ENCODE peak calls at places on chromosomes 11 and 22, in four cellular contexts. U is heart right ventricle, G is GM10248, V is esophagus squamous epithelium. W is an unnamed sample.

GRCh38 chr11:65591939-65592814 is 3.4 kb downstream of the KCNK7 start:
- DNase-seq in U (no peak), G (no peak), V (no peak), W (no peak)

GRCh38 chr11:119284344-119285157 is 32.4 kb downstream of the MCAM start:
- DNase-seq in U (no peak), G (peak), V (no peak), W (peak)

GRCh38 chr11:11786771-11787170 is 55.0 kb upstream of the USP47 start:
- DNase-seq in U (no peak), G (no peak), V (no peak), W (peak)

GRCh38 chr22:42909363-42910058 is 52.4 kb upstream of the ARFGAP3 start:
- DNase-seq in U (no peak), G (no peak), V (no peak), W (no peak)

GRCh38 chr11:17328856-17329490 is 22.6 kb upstream of the NCR3LG1 start:
- DNase-seq in U (no peak), G (no peak), V (no peak), W (no peak)

GRCh38 chr11:65792456-65792855 is 5.6 kb downstream of the OVOL1 start:
- DNase-seq in U (no peak), G (no peak), V (no peak), W (peak)

GRCh38 chr11:116730568-116730967 is 42.2 kb downstream of the BUD13 start:
- DNase-seq in U (no peak), G (no peak), V (no peak), W (no peak)

GRCh38 chr22:20140521-20140964 is 8.9 kb downstream of the ZDHHC8 start:
- DNase-seq in U (no peak), G (no peak), V (no peak), W (no peak)

GRCh38 chr11:35014352-35014751 is 97.9 kb downstream of the PDHX start:
- DNase-seq in U (no peak), G (no peak), V (no peak), W (no peak)

DNA sequence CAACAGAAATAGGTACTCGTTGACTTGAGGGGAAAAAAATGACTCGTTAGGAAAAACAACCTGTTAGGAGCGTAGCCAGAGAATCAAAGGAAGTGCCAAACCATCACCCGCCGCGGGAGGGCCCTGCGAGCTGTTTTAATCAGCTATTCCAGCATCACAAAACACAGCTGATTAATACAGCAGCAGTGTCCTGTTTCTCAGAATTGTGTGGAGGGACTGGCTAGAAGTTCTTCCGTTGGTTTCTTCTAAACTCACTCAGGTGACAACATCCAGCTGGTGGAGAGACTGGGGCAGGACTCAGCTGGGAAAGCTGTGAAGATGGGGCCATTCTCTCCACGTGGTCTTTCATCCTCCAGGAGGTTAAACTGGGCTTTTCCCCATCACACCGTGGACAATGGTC is 28.0 kb downstream of the HSPA8 start:
- DNase-seq in U (no peak), G (no peak), V (no peak), W (no peak)
- TF ChIP-seq CTCF in U (peak), G (no peak), V (peak), W (no peak)

DNA sequence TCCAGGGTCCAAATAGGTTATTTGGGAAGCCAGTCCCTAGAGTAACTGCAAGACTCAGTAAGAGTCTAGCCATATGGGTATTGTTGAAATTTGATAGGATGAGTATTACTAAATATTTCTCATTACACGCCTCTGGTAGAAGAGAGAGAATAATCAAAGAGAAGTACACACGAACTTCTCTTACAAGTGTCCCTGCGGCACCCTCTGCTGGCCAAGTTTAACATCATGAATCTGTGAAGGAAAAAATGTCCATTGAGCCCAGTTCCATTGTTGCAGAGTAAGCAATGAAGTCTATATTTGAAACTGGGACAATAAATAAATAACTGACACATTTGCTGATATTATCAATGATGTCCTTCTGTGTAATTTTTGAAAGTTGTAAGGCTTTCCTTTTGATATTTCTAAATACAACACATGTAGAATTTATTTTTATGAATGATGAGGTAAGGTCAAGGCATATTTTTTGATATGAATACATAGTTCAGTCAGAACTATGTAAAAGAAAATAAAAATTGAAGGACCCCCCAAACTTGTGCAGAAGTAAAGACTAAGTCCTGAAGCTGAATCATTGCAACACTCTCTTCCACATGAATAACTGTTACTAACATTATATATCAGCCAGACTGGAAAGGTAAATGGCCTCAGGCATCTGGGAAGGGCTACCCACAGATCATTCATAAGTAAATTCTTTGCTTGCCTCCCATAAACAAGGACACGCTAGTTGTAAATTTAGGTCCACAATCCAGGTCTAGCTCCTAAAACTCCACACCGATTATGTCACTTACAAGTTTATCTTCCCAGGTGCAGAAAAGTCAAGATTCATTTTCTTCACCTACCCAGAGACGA is 10.0 kb downstream of the OR51L1 start:
- DNase-seq in U (peak), G (peak), V (no peak), W (peak)
- TF ChIP-seq CTCF in U (peak), G (peak), V (peak), W (peak)

DNA sequence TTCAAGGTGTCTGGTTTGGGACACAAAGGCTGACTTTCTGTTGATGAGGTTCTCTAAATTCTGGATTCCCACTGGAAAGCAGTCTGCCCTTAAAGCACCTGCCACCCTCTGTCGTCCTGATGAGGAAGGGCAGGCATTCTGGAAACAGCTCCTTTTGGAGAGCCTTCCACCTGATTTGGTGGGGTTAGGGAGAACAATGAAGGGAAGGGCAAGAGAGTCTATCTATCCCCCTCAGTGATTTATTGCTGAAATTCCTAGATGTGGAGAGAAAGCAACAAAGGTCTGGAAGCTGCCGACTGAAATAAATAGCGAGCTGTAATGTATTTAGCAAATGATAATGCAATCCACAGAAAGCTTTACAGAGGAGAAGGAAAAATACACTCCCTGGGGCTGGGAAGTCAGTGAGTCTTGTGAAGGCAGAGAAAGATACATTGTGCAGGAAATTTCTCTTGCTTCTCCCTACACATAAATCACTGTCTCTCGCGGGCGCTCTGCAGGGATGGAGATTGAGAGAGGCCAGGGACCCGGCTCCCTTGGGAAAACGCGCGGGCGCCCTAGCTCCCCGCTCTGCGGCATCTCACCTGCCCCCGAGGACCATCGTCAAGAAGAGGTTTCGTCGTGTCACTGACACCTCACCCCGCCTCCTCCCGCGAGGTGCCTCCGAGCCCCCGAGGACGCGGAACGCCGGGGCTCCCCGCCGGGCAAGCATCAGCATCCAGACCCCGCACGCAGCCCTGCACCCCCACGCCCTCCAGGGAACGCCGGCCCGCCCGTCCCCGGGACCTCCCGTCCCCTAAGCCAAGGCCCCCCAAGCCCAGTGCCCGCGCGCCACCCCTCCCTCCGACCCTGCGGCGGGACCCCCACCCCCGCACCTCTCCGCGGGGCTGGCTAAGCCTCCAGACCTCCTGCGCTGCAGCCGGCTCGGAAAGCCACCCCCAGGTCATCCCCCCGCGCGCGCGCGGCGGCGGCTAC is 673 bp downstream of the CDON start:
- DNase-seq in U (peak), G (peak), V (no peak), W (peak)
- TF ChIP-seq CTCF in U (peak), G (no peak), V (peak), W (no peak)

DNA sequence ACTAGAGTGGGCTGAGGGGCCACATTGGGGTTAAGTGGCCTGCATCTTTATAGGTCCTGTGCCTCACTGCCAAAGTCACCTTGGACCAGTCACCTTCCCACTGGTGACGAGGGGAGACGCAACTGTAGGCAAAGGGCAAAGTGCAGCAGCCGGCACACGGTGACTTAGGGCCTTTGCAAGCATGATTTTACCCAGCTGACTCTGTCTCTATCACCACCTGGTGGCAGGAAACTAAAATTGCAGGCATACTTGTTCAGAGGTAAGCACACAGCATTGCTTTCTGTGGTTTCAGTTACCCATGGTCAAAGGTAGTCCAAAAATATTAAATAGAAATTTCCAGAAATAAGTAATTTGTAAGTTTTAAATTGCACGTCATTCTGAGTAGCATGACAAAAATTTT is 1164.4 kb downstream of the BRD1 start:
- DNase-seq in U (no peak), G (no peak), V (no peak), W (no peak)
- TF ChIP-seq CTCF in U (no peak), G (no peak), V (peak), W (peak)

GRCh38 chr22:46762238-46763050 is at the start of gene TBC1D22A:
- DNase-seq in U (peak), G (peak), V (peak), W (peak)
- TF ChIP-seq CTCF in U (no peak), G (no peak), V (peak), W (no peak)

GRCh38 chr11:60836866-60837510 is 4.9 kb upstream of the CCDC86 start:
- DNase-seq in U (no peak), G (no peak), V (no peak), W (no peak)

GRCh38 chr11:60834742-60835141 is 7.2 kb upstream of the CCDC86 start:
- DNase-seq in U (no peak), G (no peak), V (no peak), W (no peak)

GRCh38 chr11:60840711-60841430 is 1.0 kb upstream of the CCDC86 start:
- DNase-seq in U (peak), G (no peak), V (no peak), W (no peak)

GRCh38 chr11:60835472-60835871 is 6.4 kb upstream of the CCDC86 start:
- DNase-seq in U (no peak), G (no peak), V (no peak), W (no peak)

GRCh38 chr11:60838132-60838531 is 3.8 kb upstream of the CCDC86 start:
- DNase-seq in U (no peak), G (no peak), V (no peak), W (no peak)
- TF ChIP-seq CTCF in U (no peak), G (no peak), V (no peak), W (no peak)

DNA sequence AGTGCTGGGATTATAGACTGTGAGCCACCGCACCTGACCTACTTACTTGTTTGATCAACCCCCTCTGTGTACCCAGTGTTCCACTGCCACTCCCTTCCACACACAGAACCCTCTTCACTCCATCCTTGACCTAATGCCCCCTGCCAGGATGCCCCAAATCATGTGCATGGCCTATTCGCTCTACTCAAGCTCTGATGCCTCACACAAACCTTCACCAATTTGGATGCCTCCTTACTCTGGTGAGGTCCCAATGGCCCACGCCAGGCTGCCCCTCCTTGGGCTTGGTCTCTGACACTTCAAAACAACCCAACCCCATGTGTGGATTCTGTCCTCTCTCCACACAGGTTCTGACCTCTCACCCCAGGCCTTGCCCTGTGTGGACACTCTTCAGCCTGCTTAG is 9.4 kb upstream of the PSMC3 start:
- DNase-seq in U (no peak), G (no peak), V (no peak), W (no peak)
- TF ChIP-seq CTCF in U (no peak), G (no peak), V (no peak), W (no peak)

DNA sequence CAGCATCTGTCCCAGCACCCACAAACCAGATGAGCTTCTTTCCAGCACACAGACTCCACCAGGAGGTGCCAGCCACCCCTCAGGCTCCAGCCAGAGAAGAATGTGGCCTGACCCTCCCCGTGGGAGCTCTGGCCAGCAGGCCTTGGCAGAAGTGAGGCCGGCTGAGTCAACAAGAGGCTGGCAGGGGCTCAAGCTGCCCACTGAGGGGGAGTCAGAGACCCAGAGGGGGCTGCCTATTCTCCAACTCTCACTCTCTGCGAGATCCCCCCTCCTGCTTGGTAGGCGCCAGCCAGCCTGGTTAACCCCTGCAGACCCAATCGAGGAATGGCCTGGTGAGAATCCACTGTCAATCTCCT is 10.6 kb upstream of the CDC42EP1 start:
- DNase-seq in U (no peak), G (no peak), V (no peak), W (peak)
- TF ChIP-seq CTCF in U (peak), G (no peak), V (no peak), W (peak)

GRCh38 chr11:132943737-132944556 is 588.4 kb downstream of the OPCML start:
- DNase-seq in U (no peak), G (no peak), V (no peak), W (no peak)
- TF ChIP-seq CTCF in U (no peak), G (no peak), V (no peak), W (no peak)

W was measured in Calu3.